ENCODE peak calls at places on chromosomes 7 and 10, in four cellular contexts. One of them, this sample, is unnamed.
A peak's percentile ranks its signal among the peaks of the same experiment; 100 is the strongest.

GRCh38 chr7:150897502-150898474 is 45.5 kb downstream of the AOC1 start:
- DNase-seq in HepG2: no peak
- DNase-seq in K562: peak; percentile 10
- DNase-seq in GM12878: no peak
- DNase-seq in this sample: no peak

GRCh38 chr7:16753932-16754571 is 497 bp downstream of the TSPAN13 start:
- DNase-seq in HepG2: peak; percentile 8
- DNase-seq in K562: peak; percentile 38
- DNase-seq in GM12878: no peak
- DNase-seq in this sample: peak; percentile 75

GRCh38 chr10:47029181-47029971 is 118.1 kb downstream of the PTPN20 start:
- DNase-seq in HepG2: no peak
- DNase-seq in K562: no peak
- DNase-seq in GM12878: no peak
- DNase-seq in this sample: no peak

GRCh38 chr7:85719981-85720963 is 533.4 kb upstream of the SEMA3D start:
- DNase-seq in HepG2: no peak
- DNase-seq in K562: no peak
- DNase-seq in GM12878: no peak
- DNase-seq in this sample: no peak

GRCh38 chr7:143929224-143929920 is 5.7 kb upstream of the OR2F2 start:
- DNase-seq in HepG2: no peak
- DNase-seq in K562: no peak
- DNase-seq in GM12878: no peak
- DNase-seq in this sample: no peak

GRCh38 chr7:73844848-73845460 is 2.6 kb upstream of the METTL27 start:
- DNase-seq in HepG2: no peak
- DNase-seq in K562: no peak
- DNase-seq in GM12878: no peak
- DNase-seq in this sample: no peak

GRCh38 chr10:126902157-126902556 is 3.1 kb upstream of the DOCK1 start:
- DNase-seq in HepG2: peak; percentile 9
- DNase-seq in K562: no peak
- DNase-seq in GM12878: no peak
- DNase-seq in this sample: no peak

GRCh38 chr7:87948371-87948770 is 14.3 kb downstream of the ADAM22 start:
- DNase-seq in HepG2: no peak
- DNase-seq in K562: no peak
- DNase-seq in GM12878: no peak
- DNase-seq in this sample: no peak

GRCh38 chr7:98211676-98212531 is 665 bp downstream of the BHLHA15 start:
- DNase-seq in HepG2: peak; percentile 85
- DNase-seq in K562: peak; percentile 56
- DNase-seq in GM12878: no peak
- DNase-seq in this sample: peak; percentile 15

GRCh38 chr10:30918651-30919050 is 113.0 kb downstream of the ZNF438 start:
- DNase-seq in HepG2: no peak
- DNase-seq in K562: no peak
- DNase-seq in GM12878: no peak
- DNase-seq in this sample: no peak

GRCh38 chr10:110701618-110701971 is 57.5 kb downstream of the RBM20 start:
- DNase-seq in HepG2: no peak
- DNase-seq in K562: no peak
- DNase-seq in GM12878: no peak
- DNase-seq in this sample: no peak

GRCh38 chr7:77665161-77665560 is 31.1 kb upstream of the RSBN1L start:
- DNase-seq in HepG2: no peak
- DNase-seq in K562: no peak
- DNase-seq in GM12878: no peak
- DNase-seq in this sample: no peak

GRCh38 chr7:32670105-32670504 is 174.8 kb downstream of the AVL9 start:
- DNase-seq in HepG2: peak; percentile 94
- DNase-seq in K562: peak; percentile 13
- DNase-seq in GM12878: no peak
- DNase-seq in this sample: no peak

GRCh38 chr10:42769173-42769572 is 13.4 kb upstream of the BMS1 start:
- DNase-seq in HepG2: no peak
- DNase-seq in K562: no peak
- DNase-seq in GM12878: no peak
- DNase-seq in this sample: no peak

GRCh38 chr7:157126921-157127320 is 11.8 kb upstream of the UBE3C start:
- DNase-seq in HepG2: no peak
- DNase-seq in K562: no peak
- DNase-seq in GM12878: no peak
- DNase-seq in this sample: no peak

DNA sequence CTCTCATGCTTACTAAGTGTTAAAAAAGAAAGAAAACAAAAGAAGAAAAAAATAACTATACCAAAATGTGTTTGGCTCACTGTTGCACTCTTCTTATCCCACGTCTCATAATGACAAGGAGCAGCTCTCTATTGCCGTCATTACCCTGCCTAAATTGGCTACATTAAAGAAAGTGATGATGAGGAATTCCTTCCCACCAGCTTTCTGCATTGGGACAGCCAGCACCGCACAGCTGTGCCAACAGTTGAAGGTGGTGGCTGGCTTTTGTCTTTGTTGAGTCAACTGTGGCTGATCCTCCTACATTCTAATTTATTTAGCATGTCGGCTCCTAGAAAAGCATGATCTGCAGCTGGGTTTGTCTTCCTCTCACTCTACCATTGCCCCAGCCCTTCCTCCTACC is 751.8 kb downstream of the KCNMA1 start:
- DNase-seq in HepG2: no peak
- DNase-seq in K562: no peak
- DNase-seq in GM12878: no peak
- DNase-seq in this sample: no peak
- TF ChIP-seq CREM in HepG2: no peak
- TF ChIP-seq CREM in K562: no peak
- TF ChIP-seq CREM in GM12878: no peak
- TF ChIP-seq CREM in this sample: no peak

DNA sequence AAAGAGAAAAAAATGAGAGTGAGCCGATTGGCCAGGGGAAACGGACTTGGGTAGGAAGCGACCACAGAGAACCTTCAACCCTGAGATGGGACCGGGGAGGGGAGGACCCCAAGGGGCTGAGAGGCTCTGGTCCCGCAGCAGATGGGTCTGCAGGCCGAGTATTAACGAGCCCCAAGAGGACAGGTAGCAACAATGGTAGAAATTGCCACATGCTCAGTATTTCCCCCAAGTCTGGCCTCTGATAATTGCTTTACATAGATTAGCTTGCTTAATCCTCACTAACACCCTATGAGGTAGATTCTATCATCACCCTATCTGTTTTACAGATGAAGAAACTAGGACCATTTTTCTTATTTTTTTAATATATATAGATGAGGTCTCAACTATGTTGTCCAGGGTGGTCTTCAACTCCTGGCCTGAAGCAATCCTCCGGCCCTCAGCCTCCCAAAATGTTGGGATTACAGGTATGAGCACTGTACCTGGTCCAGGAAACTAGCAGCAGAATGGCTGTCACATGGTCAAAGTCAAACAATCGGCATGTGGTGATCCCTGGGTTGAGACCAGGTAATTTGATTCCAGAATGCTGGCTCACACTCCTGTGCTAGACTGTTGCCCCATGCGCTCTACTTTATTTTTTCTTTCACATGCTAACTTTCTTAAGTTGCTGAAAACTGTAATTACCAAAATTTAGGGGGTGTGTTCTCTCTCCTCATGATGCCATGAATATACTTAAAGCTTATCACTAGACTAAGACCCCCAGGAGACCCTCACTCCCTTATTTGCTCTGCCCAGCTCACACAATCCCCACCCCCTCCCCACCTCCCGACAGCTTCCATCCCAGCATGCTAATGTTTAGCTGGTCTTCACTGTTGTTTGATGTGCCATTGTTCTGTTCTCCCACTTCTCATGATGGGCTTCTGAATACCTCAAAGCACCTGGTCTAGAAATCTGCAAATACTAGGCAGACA is 67.9 kb upstream of the AFAP1L2 start:
- DNase-seq in HepG2: peak; percentile 24
- DNase-seq in K562: no peak
- DNase-seq in GM12878: no peak
- DNase-seq in this sample: no peak
- TF ChIP-seq CREM in HepG2: no peak
- TF ChIP-seq CREM in K562: no peak
- TF ChIP-seq CREM in GM12878: no peak
- TF ChIP-seq CREM in this sample: no peak

DNA sequence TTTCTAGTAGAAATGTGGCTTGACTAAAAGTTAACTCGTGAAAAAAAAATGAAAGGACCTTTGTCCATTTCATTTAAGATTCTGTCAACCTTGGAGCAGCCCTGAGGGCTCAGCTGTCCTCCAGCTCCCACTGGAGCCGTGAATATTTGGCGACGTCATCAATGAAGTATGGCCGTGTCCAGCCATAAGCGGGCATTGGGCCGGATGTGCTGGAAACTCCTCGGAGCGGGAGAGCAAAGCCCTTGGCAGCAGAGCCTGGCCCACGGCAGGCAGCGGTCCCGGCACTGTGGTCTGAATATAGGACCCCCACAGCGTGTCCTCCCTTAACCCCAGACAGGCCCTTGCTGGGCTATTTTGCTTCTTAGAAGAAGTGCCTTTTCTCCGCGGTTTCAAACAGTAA is 50.0 kb downstream of the JAKMIP3 start:
- DNase-seq in HepG2: no peak
- DNase-seq in K562: no peak
- DNase-seq in GM12878: no peak
- DNase-seq in this sample: no peak
- TF ChIP-seq CREM in HepG2: no peak
- TF ChIP-seq CREM in K562: no peak
- TF ChIP-seq CREM in GM12878: no peak
- TF ChIP-seq CREM in this sample: no peak

GRCh38 chr10:61812920-61813319 is 88.6 kb upstream of the ARID5B start:
- DNase-seq in HepG2: no peak
- DNase-seq in K562: no peak
- DNase-seq in GM12878: no peak
- DNase-seq in this sample: no peak

GRCh38 chr10:61815505-61815904 is 86.0 kb upstream of the ARID5B start:
- DNase-seq in HepG2: no peak
- DNase-seq in K562: no peak
- DNase-seq in GM12878: no peak
- DNase-seq in this sample: no peak

GRCh38 chr10:61812052-61812721 is 89.3 kb upstream of the ARID5B start:
- DNase-seq in HepG2: no peak
- DNase-seq in K562: no peak
- DNase-seq in GM12878: no peak
- DNase-seq in this sample: no peak

GRCh38 chr10:61810263-61810662 is 91.2 kb upstream of the ARID5B start:
- DNase-seq in HepG2: no peak
- DNase-seq in K562: no peak
- DNase-seq in GM12878: no peak
- DNase-seq in this sample: no peak

GRCh38 chr10:61814160-61814559 is 87.3 kb upstream of the ARID5B start:
- DNase-seq in HepG2: no peak
- DNase-seq in K562: no peak
- DNase-seq in GM12878: no peak
- DNase-seq in this sample: no peak
- TF ChIP-seq CREM in HepG2: no peak
- TF ChIP-seq CREM in K562: no peak
- TF ChIP-seq CREM in GM12878: no peak
- TF ChIP-seq CREM in this sample: no peak

GRCh38 chr10:96292971-96293909 is 11.0 kb upstream of the DNTT start:
- DNase-seq in HepG2: peak; percentile 70
- DNase-seq in K562: peak; percentile 8
- DNase-seq in GM12878: no peak
- DNase-seq in this sample: no peak
- TF ChIP-seq CREM in HepG2: no peak
- TF ChIP-seq CREM in K562: no peak
- TF ChIP-seq CREM in GM12878: no peak
- TF ChIP-seq CREM in this sample: no peak

GRCh38 chr7:151934584-151934983 is 21.7 kb upstream of the GALNTL5 start:
- DNase-seq in HepG2: no peak
- DNase-seq in K562: no peak
- DNase-seq in GM12878: no peak
- DNase-seq in this sample: no peak
- TF ChIP-seq CREM in HepG2: no peak
- TF ChIP-seq CREM in K562: no peak
- TF ChIP-seq CREM in GM12878: no peak
- TF ChIP-seq CREM in this sample: no peak

This sample was measured in WTC11.